ENCODE peak calls at places on chromosomes 2 and 18, in six cellular contexts. E is Ammon's horn; D is body of pancreas; X is CD4-positive, alpha-beta T cell; N is left kidney; L is hippocampal formation. H is an unnamed sample.

GRCh38 chr2:239819974-239820555 is 205.1 kb downstream of the NDUFA10 start:
- DNase-seq in L (no peak), N (peak), E (peak), D (no peak), X (no peak), H (no peak)

GRCh38 chr2:3492951-3493609 is 26.3 kb downstream of the ADI1 start:
- DNase-seq in E (no peak), X (no peak), D (peak), N (peak), L (no peak), H (no peak)

GRCh38 chr2:230011617-230012016 is 57.1 kb downstream of the SLC16A14 start:
- DNase-seq in D (no peak), L (no peak), N (no peak), X (no peak), E (no peak), H (no peak)

GRCh38 chr2:70716131-70716766 is 51.8 kb downstream of the ADD2 start:
- DNase-seq in D (no peak), E (no peak), N (no peak), X (no peak), L (no peak), H (no peak)

GRCh38 chr18:49022311-49023280 is 71.8 kb upstream of the SMAD7 start:
- DNase-seq in D (peak), X (no peak), N (no peak), E (no peak), L (no peak), H (peak)

GRCh38 chr18:42114310-42114943 is 159.4 kb downstream of the PIK3C3 start:
- DNase-seq in E (peak), X (peak), D (peak), N (peak), L (peak), H (peak)

GRCh38 chr2:20374919-20375318 is 24.3 kb upstream of the PUM2 start:
- DNase-seq in D (no peak), L (no peak), E (no peak), N (peak), X (no peak), H (no peak)

GRCh38 chr2:75787532-75788132 is 76.9 kb upstream of the GCFC2 start:
- DNase-seq in L (peak), X (no peak), N (peak), E (peak), D (no peak), H (peak)

GRCh38 chr2:112159454-112159921 is 21.3 kb downstream of the FBLN7 start:
- DNase-seq in D (no peak), N (no peak), E (no peak), L (no peak), X (no peak), H (no peak)

GRCh38 chr2:9837451-9837850 is 5.8 kb upstream of the TAF1B start:
- DNase-seq in X (no peak), D (no peak), E (no peak), N (no peak), L (no peak), H (no peak)

GRCh38 chr18:59267511-59268126 is 5.6 kb downstream of the RAX start:
- DNase-seq in N (peak), D (no peak), E (no peak), L (no peak), X (no peak), H (peak)

GRCh38 chr18:6729247-6730091 is at the start of gene ARHGAP28:
- DNase-seq in D (peak), X (no peak), N (peak), L (no peak), E (peak), H (peak)

GRCh38 chr2:171598713-171599319 is 76.5 kb downstream of the CYBRD1 start:
- DNase-seq in E (peak), N (peak), L (peak), X (peak), D (peak), H (peak)

GRCh38 chr2:127932199-127932877 is 46.6 kb upstream of the AMMECR1L start:
- DNase-seq in X (no peak), E (no peak), N (peak), D (no peak), L (no peak), H (no peak)

GRCh38 chr2:165205865-165206264 is 2.0 kb upstream of the SCN3A start:
- DNase-seq in D (no peak), L (no peak), N (no peak), X (no peak), E (no peak), H (no peak)

GRCh38 chr2:158970522-158970855 is 2.0 kb downstream of the TANC1 start:
- DNase-seq in D (no peak), E (no peak), X (no peak), L (no peak), N (no peak), H (no peak)

GRCh38 chr2:133789743-133790142 is 221.5 kb upstream of the NCKAP5 start:
- DNase-seq in L (no peak), N (no peak), X (no peak), D (no peak), E (no peak), H (no peak)

GRCh38 chr2:14756122-14756541 is 123.6 kb downstream of the LRATD1 start:
- DNase-seq in X (no peak), D (no peak), E (no peak), N (no peak), L (no peak), H (no peak)

GRCh38 chr2:231162036-231162345 is 36.4 kb upstream of the ARMC9 start:
- DNase-seq in D (no peak), N (peak), E (no peak), X (no peak), L (no peak), H (no peak)

GRCh38 chr2:1601471-1602358 is 142.6 kb downstream of the PXDN start:
- DNase-seq in D (no peak), N (peak), E (no peak), L (no peak), X (no peak), H (no peak)

GRCh38 chr2:42979416-42979869 is 187.1 kb upstream of the HAAO start:
- DNase-seq in D (peak), L (no peak), E (no peak), X (no peak), N (peak), H (no peak)

GRCh38 chr2:224837558-224837957 is 121.4 kb upstream of the CCDC195 start:
- DNase-seq in L (no peak), D (no peak), N (peak), E (no peak), X (no peak), H (no peak)

H was measured in D341Med.